ENCODE peak calls at places on chromosome 19, in eight cellular contexts. One of them, this sample, is unnamed.

GRCh38 chr19:18520848-18521691 is 800 bp downstream of the ELL start:
- DNase-seq in ascending aorta: peak
- DNase-seq in fibroblast of pulmonary artery: no peak
- DNase-seq in cardiac fibroblast: no peak
- DNase-seq in right lobe of liver: peak
- DNase-seq in dorsolateral prefrontal cortex: no peak
- DNase-seq in lung: peak
- DNase-seq in HL-60: peak
- DNase-seq in this sample: no peak

GRCh38 chr19:20664917-20665781 is 3.8 kb upstream of the ZNF626 start:
- DNase-seq in cardiac fibroblast: peak
- DNase-seq in fibroblast of pulmonary artery: peak
- DNase-seq in ascending aorta: no peak
- DNase-seq in dorsolateral prefrontal cortex: no peak
- DNase-seq in right lobe of liver: peak
- DNase-seq in lung: no peak
- DNase-seq in HL-60: no peak
- DNase-seq in this sample: no peak

GRCh38 chr19:38989066-38989605 is 13.6 kb upstream of the FBXO17 start:
- DNase-seq in cardiac fibroblast: no peak
- DNase-seq in HL-60: no peak
- DNase-seq in fibroblast of pulmonary artery: no peak
- DNase-seq in right lobe of liver: no peak
- DNase-seq in ascending aorta: no peak
- DNase-seq in lung: no peak
- DNase-seq in dorsolateral prefrontal cortex: no peak
- DNase-seq in this sample: no peak

GRCh38 chr19:18506545-18506944 is 15.3 kb downstream of the ELL start:
- DNase-seq in ascending aorta: no peak
- DNase-seq in cardiac fibroblast: no peak
- DNase-seq in HL-60: no peak
- DNase-seq in right lobe of liver: no peak
- DNase-seq in dorsolateral prefrontal cortex: no peak
- DNase-seq in fibroblast of pulmonary artery: no peak
- DNase-seq in lung: no peak
- DNase-seq in this sample: no peak

GRCh38 chr19:41597600-41598041 is 21.7 kb downstream of the CEACAM21 start:
- DNase-seq in fibroblast of pulmonary artery: peak
- DNase-seq in HL-60: peak
- DNase-seq in ascending aorta: peak
- DNase-seq in cardiac fibroblast: peak
- DNase-seq in right lobe of liver: peak
- DNase-seq in lung: peak
- DNase-seq in dorsolateral prefrontal cortex: peak
- DNase-seq in this sample: peak

GRCh38 chr19:16315825-16316505 is 8.7 kb upstream of the KLF2 start:
- DNase-seq in lung: peak
- DNase-seq in HL-60: peak
- DNase-seq in fibroblast of pulmonary artery: peak
- DNase-seq in ascending aorta: peak
- DNase-seq in cardiac fibroblast: peak
- DNase-seq in dorsolateral prefrontal cortex: no peak
- DNase-seq in right lobe of liver: no peak
- DNase-seq in this sample: peak

GRCh38 chr19:50772408-50773311 is 2.4 kb downstream of the GPR32 start:
- DNase-seq in cardiac fibroblast: peak
- DNase-seq in ascending aorta: no peak
- DNase-seq in right lobe of liver: no peak
- DNase-seq in lung: no peak
- DNase-seq in fibroblast of pulmonary artery: peak
- DNase-seq in dorsolateral prefrontal cortex: no peak
- DNase-seq in HL-60: no peak
- DNase-seq in this sample: no peak

GRCh38 chr19:51026554-51026831 is at the start of gene KLK11:
- DNase-seq in fibroblast of pulmonary artery: no peak
- DNase-seq in cardiac fibroblast: no peak
- DNase-seq in right lobe of liver: no peak
- DNase-seq in lung: no peak
- DNase-seq in HL-60: no peak
- DNase-seq in dorsolateral prefrontal cortex: no peak
- DNase-seq in ascending aorta: no peak
- DNase-seq in this sample: no peak

GRCh38 chr19:18281082-18282020 is at the start of gene JUND:
- DNase-seq in cardiac fibroblast: peak
- DNase-seq in HL-60: peak
- DNase-seq in dorsolateral prefrontal cortex: peak
- DNase-seq in right lobe of liver: peak
- DNase-seq in lung: peak
- DNase-seq in ascending aorta: peak
- DNase-seq in fibroblast of pulmonary artery: peak
- DNase-seq in this sample: peak

GRCh38 chr19:28960986-28961705 is 251.8 kb downstream of the UQCRFS1 start:
- DNase-seq in HL-60: no peak
- DNase-seq in lung: no peak
- DNase-seq in right lobe of liver: no peak
- DNase-seq in cardiac fibroblast: peak
- DNase-seq in fibroblast of pulmonary artery: peak
- DNase-seq in ascending aorta: no peak
- DNase-seq in dorsolateral prefrontal cortex: no peak
- DNase-seq in this sample: no peak

GRCh38 chr19:27740396-27740795 is 1472.6 kb downstream of the UQCRFS1 start:
- DNase-seq in fibroblast of pulmonary artery: no peak
- DNase-seq in dorsolateral prefrontal cortex: no peak
- DNase-seq in cardiac fibroblast: no peak
- DNase-seq in right lobe of liver: no peak
- DNase-seq in lung: peak
- DNase-seq in ascending aorta: peak
- DNase-seq in HL-60: no peak
- DNase-seq in this sample: no peak

GRCh38 chr19:54451331-54451871 is 2.4 kb downstream of the LENG8 start:
- DNase-seq in fibroblast of pulmonary artery: no peak
- DNase-seq in right lobe of liver: no peak
- DNase-seq in cardiac fibroblast: peak
- DNase-seq in HL-60: peak
- DNase-seq in dorsolateral prefrontal cortex: no peak
- DNase-seq in ascending aorta: no peak
- DNase-seq in lung: no peak
- DNase-seq in this sample: no peak

GRCh38 chr19:16951529-16951928 is 62.7 kb downstream of the F2RL3 start:
- DNase-seq in right lobe of liver: no peak
- DNase-seq in dorsolateral prefrontal cortex: peak
- DNase-seq in cardiac fibroblast: no peak
- DNase-seq in HL-60: no peak
- DNase-seq in fibroblast of pulmonary artery: no peak
- DNase-seq in ascending aorta: no peak
- DNase-seq in lung: no peak
- DNase-seq in this sample: no peak

GRCh38 chr19:14632286-14632685 is 42.4 kb downstream of the ADGRE3 start:
- DNase-seq in lung: no peak
- DNase-seq in dorsolateral prefrontal cortex: no peak
- DNase-seq in fibroblast of pulmonary artery: peak
- DNase-seq in cardiac fibroblast: peak
- DNase-seq in right lobe of liver: no peak
- DNase-seq in ascending aorta: no peak
- DNase-seq in HL-60: peak
- DNase-seq in this sample: no peak

GRCh38 chr19:47156861-47157454 is 26.3 kb downstream of the SAE1 start:
- DNase-seq in right lobe of liver: no peak
- DNase-seq in fibroblast of pulmonary artery: no peak
- DNase-seq in cardiac fibroblast: no peak
- DNase-seq in dorsolateral prefrontal cortex: no peak
- DNase-seq in ascending aorta: no peak
- DNase-seq in lung: no peak
- DNase-seq in HL-60: peak
- DNase-seq in this sample: no peak

GRCh38 chr19:42201489-42202289 is 15.8 kb downstream of the DEDD2 start:
- DNase-seq in lung: peak
- DNase-seq in HL-60: peak
- DNase-seq in cardiac fibroblast: no peak
- DNase-seq in fibroblast of pulmonary artery: no peak
- DNase-seq in right lobe of liver: no peak
- DNase-seq in dorsolateral prefrontal cortex: no peak
- DNase-seq in ascending aorta: no peak
- DNase-seq in this sample: no peak

GRCh38 chr19:2199215-2199614 is 35.5 kb downstream of the DOT1L start:
- DNase-seq in right lobe of liver: no peak
- DNase-seq in HL-60: no peak
- DNase-seq in cardiac fibroblast: no peak
- DNase-seq in dorsolateral prefrontal cortex: no peak
- DNase-seq in lung: no peak
- DNase-seq in ascending aorta: no peak
- DNase-seq in fibroblast of pulmonary artery: no peak
- DNase-seq in this sample: no peak

GRCh38 chr19:44718441-44719261 is 19.7 kb downstream of the CEACAM16 start:
- DNase-seq in dorsolateral prefrontal cortex: no peak
- DNase-seq in lung: peak
- DNase-seq in ascending aorta: peak
- DNase-seq in fibroblast of pulmonary artery: peak
- DNase-seq in right lobe of liver: peak
- DNase-seq in HL-60: peak
- DNase-seq in cardiac fibroblast: peak
- DNase-seq in this sample: no peak

GRCh38 chr19:12293771-12294307 is 844 bp downstream of the ZNF44 start:
- DNase-seq in cardiac fibroblast: peak
- DNase-seq in lung: peak
- DNase-seq in dorsolateral prefrontal cortex: peak
- DNase-seq in fibroblast of pulmonary artery: peak
- DNase-seq in ascending aorta: peak
- DNase-seq in HL-60: peak
- DNase-seq in right lobe of liver: peak
- DNase-seq in this sample: peak

GRCh38 chr19:54837542-54837941 is 12.7 kb upstream of the KIR3DL2 start:
- DNase-seq in cardiac fibroblast: no peak
- DNase-seq in right lobe of liver: no peak
- DNase-seq in ascending aorta: no peak
- DNase-seq in fibroblast of pulmonary artery: no peak
- DNase-seq in dorsolateral prefrontal cortex: no peak
- DNase-seq in lung: no peak
- DNase-seq in HL-60: peak
- DNase-seq in this sample: no peak

GRCh38 chr19:19655051-19655594 is 8.4 kb downstream of the ATP13A1 start:
- DNase-seq in cardiac fibroblast: no peak
- DNase-seq in ascending aorta: no peak
- DNase-seq in lung: no peak
- DNase-seq in right lobe of liver: no peak
- DNase-seq in fibroblast of pulmonary artery: no peak
- DNase-seq in dorsolateral prefrontal cortex: no peak
- DNase-seq in HL-60: no peak
- DNase-seq in this sample: no peak

GRCh38 chr19:51327066-51327985 is 14.6 kb downstream of the VSIG10L start:
- DNase-seq in lung: no peak
- DNase-seq in fibroblast of pulmonary artery: peak
- DNase-seq in HL-60: peak
- DNase-seq in ascending aorta: no peak
- DNase-seq in cardiac fibroblast: peak
- DNase-seq in right lobe of liver: peak
- DNase-seq in dorsolateral prefrontal cortex: no peak
- DNase-seq in this sample: no peak

GRCh38 chr19:13022859-13023636 is 27.8 kb downstream of the NFIX start:
- DNase-seq in right lobe of liver: peak
- DNase-seq in HL-60: no peak
- DNase-seq in dorsolateral prefrontal cortex: peak
- DNase-seq in lung: peak
- DNase-seq in ascending aorta: peak
- DNase-seq in fibroblast of pulmonary artery: peak
- DNase-seq in cardiac fibroblast: peak
- DNase-seq in this sample: peak

GRCh38 chr19:32872391-32872790 is 2.8 kb upstream of the SLC7A9 start:
- DNase-seq in lung: no peak
- DNase-seq in fibroblast of pulmonary artery: no peak
- DNase-seq in dorsolateral prefrontal cortex: no peak
- DNase-seq in right lobe of liver: no peak
- DNase-seq in ascending aorta: no peak
- DNase-seq in cardiac fibroblast: no peak
- DNase-seq in HL-60: no peak
- DNase-seq in this sample: no peak

GRCh38 chr19:32870154-32870573 is 597 bp upstream of the SLC7A9 start:
- DNase-seq in dorsolateral prefrontal cortex: peak
- DNase-seq in right lobe of liver: peak
- DNase-seq in HL-60: no peak
- DNase-seq in ascending aorta: no peak
- DNase-seq in lung: no peak
- DNase-seq in fibroblast of pulmonary artery: no peak
- DNase-seq in cardiac fibroblast: no peak
- DNase-seq in this sample: no peak

GRCh38 chr19:32873560-32873959 is 4.0 kb upstream of the SLC7A9 start:
- DNase-seq in HL-60: no peak
- DNase-seq in fibroblast of pulmonary artery: no peak
- DNase-seq in dorsolateral prefrontal cortex: no peak
- DNase-seq in lung: no peak
- DNase-seq in ascending aorta: no peak
- DNase-seq in cardiac fibroblast: no peak
- DNase-seq in right lobe of liver: no peak
- DNase-seq in this sample: no peak

GRCh38 chr19:32869369-32870153 is at the start of gene SLC7A9:
- DNase-seq in right lobe of liver: peak
- DNase-seq in dorsolateral prefrontal cortex: peak
- DNase-seq in ascending aorta: no peak
- DNase-seq in cardiac fibroblast: no peak
- DNase-seq in lung: no peak
- DNase-seq in fibroblast of pulmonary artery: no peak
- DNase-seq in HL-60: no peak
- DNase-seq in this sample: no peak

GRCh38 chr19:32870981-32871451 is 1.4 kb upstream of the SLC7A9 start:
- DNase-seq in dorsolateral prefrontal cortex: no peak
- DNase-seq in fibroblast of pulmonary artery: no peak
- DNase-seq in cardiac fibroblast: no peak
- DNase-seq in ascending aorta: no peak
- DNase-seq in right lobe of liver: no peak
- DNase-seq in HL-60: no peak
- DNase-seq in lung: no peak
- DNase-seq in this sample: no peak
- TF ChIP-seq CTCF in dorsolateral prefrontal cortex: no peak
- TF ChIP-seq CTCF in fibroblast of pulmonary artery: no peak
- TF ChIP-seq CTCF in cardiac fibroblast: no peak
- TF ChIP-seq CTCF in ascending aorta: no peak
- TF ChIP-seq CTCF in right lobe of liver: no peak
- TF ChIP-seq CTCF in HL-60: no peak
- TF ChIP-seq CTCF in lung: no peak
- TF ChIP-seq CTCF in this sample: no peak

GRCh38 chr19:7652061-7652641 is 15.2 kb downstream of the STXBP2 start:
- DNase-seq in cardiac fibroblast: peak
- DNase-seq in fibroblast of pulmonary artery: peak
- DNase-seq in dorsolateral prefrontal cortex: peak
- DNase-seq in lung: peak
- DNase-seq in ascending aorta: peak
- DNase-seq in HL-60: peak
- DNase-seq in right lobe of liver: peak
- DNase-seq in this sample: no peak
- H3K4me3 ChIP-seq in cardiac fibroblast: no peak
- H3K4me3 ChIP-seq in fibroblast of pulmonary artery: peak
- H3K4me3 ChIP-seq in dorsolateral prefrontal cortex: peak
- H3K4me3 ChIP-seq in lung: no peak
- H3K4me3 ChIP-seq in ascending aorta: no peak
- H3K4me3 ChIP-seq in HL-60: no peak
- H3K4me3 ChIP-seq in right lobe of liver: no peak
- H3K4me3 ChIP-seq in this sample: peak

GRCh38 chr19:45753548-45753947 is 15.5 kb downstream of the SIX5 start:
- DNase-seq in HL-60: no peak
- DNase-seq in lung: no peak
- DNase-seq in cardiac fibroblast: no peak
- DNase-seq in right lobe of liver: no peak
- DNase-seq in dorsolateral prefrontal cortex: no peak
- DNase-seq in ascending aorta: no peak
- DNase-seq in fibroblast of pulmonary artery: no peak
- DNase-seq in this sample: no peak
- TF ChIP-seq CTCF in HL-60: no peak
- TF ChIP-seq CTCF in lung: no peak
- TF ChIP-seq CTCF in cardiac fibroblast: no peak
- TF ChIP-seq CTCF in right lobe of liver: no peak
- TF ChIP-seq CTCF in dorsolateral prefrontal cortex: no peak
- TF ChIP-seq CTCF in ascending aorta: no peak
- TF ChIP-seq CTCF in fibroblast of pulmonary artery: no peak
- TF ChIP-seq CTCF in this sample: no peak

GRCh38 chr19:4061683-4062575 is 4.8 kb downstream of the ZBTB7A start:
- DNase-seq in dorsolateral prefrontal cortex: no peak
- DNase-seq in right lobe of liver: peak
- DNase-seq in lung: no peak
- DNase-seq in ascending aorta: no peak
- DNase-seq in cardiac fibroblast: no peak
- DNase-seq in fibroblast of pulmonary artery: no peak
- DNase-seq in HL-60: no peak
- DNase-seq in this sample: no peak
- H3K4me3 ChIP-seq in dorsolateral prefrontal cortex: peak
- H3K4me3 ChIP-seq in right lobe of liver: peak
- H3K4me3 ChIP-seq in lung: no peak
- H3K4me3 ChIP-seq in ascending aorta: peak
- H3K4me3 ChIP-seq in cardiac fibroblast: peak
- H3K4me3 ChIP-seq in fibroblast of pulmonary artery: no peak
- H3K4me3 ChIP-seq in HL-60: peak
- H3K4me3 ChIP-seq in this sample: peak